ENCODE peak calls at places on chromosomes 2 and 18, in six cellular contexts. One of them, this sample, is unnamed.
A peak's percentile ranks its signal among the peaks of the same experiment; 100 is the strongest.

GRCh38 chr2:168670478-168670877 is 132.0 kb upstream of the NOSTRIN start:
- DNase-seq in cardiac muscle cell: no peak
- DNase-seq in stomach: no peak
- DNase-seq in spleen: no peak
- DNase-seq in ovary: no peak
- DNase-seq in breast epithelium: no peak
- DNase-seq in this sample: no peak

GRCh38 chr2:108447947-108448677 is 894 bp upstream of the GCC2 start:
- DNase-seq in spleen: no peak
- DNase-seq in ovary: no peak
- DNase-seq in breast epithelium: no peak
- DNase-seq in cardiac muscle cell: peak; percentile 59
- DNase-seq in stomach: peak; percentile 28
- DNase-seq in this sample: no peak

GRCh38 chr18:33914399-33914798 is 310.3 kb downstream of the NOL4 start:
- DNase-seq in stomach: no peak
- DNase-seq in ovary: no peak
- DNase-seq in breast epithelium: no peak
- DNase-seq in cardiac muscle cell: no peak
- DNase-seq in spleen: no peak
- DNase-seq in this sample: no peak

GRCh38 chr2:206482123-206482522 is 38.8 kb downstream of the ADAM23 start:
- DNase-seq in stomach: no peak
- DNase-seq in spleen: no peak
- DNase-seq in ovary: no peak
- DNase-seq in breast epithelium: no peak
- DNase-seq in cardiac muscle cell: peak; percentile 8
- DNase-seq in this sample: no peak

GRCh38 chr2:162734866-162735265 is 103.7 kb downstream of the KCNH7 start:
- DNase-seq in stomach: no peak
- DNase-seq in breast epithelium: no peak
- DNase-seq in spleen: no peak
- DNase-seq in cardiac muscle cell: no peak
- DNase-seq in ovary: no peak
- DNase-seq in this sample: no peak

GRCh38 chr2:45992021-45992745 is 305.0 kb upstream of the EPAS1 start:
- DNase-seq in breast epithelium: peak; percentile 77
- DNase-seq in cardiac muscle cell: no peak
- DNase-seq in ovary: no peak
- DNase-seq in stomach: peak; percentile 84
- DNase-seq in spleen: no peak
- DNase-seq in this sample: no peak

GRCh38 chr2:172927381-172928357 is 148.0 kb upstream of the MAP3K20 start:
- DNase-seq in spleen: no peak
- DNase-seq in breast epithelium: no peak
- DNase-seq in ovary: no peak
- DNase-seq in stomach: peak; percentile 64
- DNase-seq in cardiac muscle cell: no peak
- DNase-seq in this sample: no peak

GRCh38 chr18:7856733-7857132 is 289.6 kb downstream of the PTPRM start:
- DNase-seq in ovary: no peak
- DNase-seq in breast epithelium: no peak
- DNase-seq in stomach: no peak
- DNase-seq in spleen: no peak
- DNase-seq in cardiac muscle cell: no peak
- DNase-seq in this sample: no peak

GRCh38 chr18:25737710-25738251 is 352.6 kb downstream of the SS18 start:
- DNase-seq in stomach: no peak
- DNase-seq in spleen: no peak
- DNase-seq in breast epithelium: peak; percentile 65
- DNase-seq in cardiac muscle cell: no peak
- DNase-seq in ovary: no peak
- DNase-seq in this sample: no peak

GRCh38 chr2:98518106-98518505 is 73.4 kb downstream of the INPP4A start:
- DNase-seq in ovary: no peak
- DNase-seq in cardiac muscle cell: no peak
- DNase-seq in breast epithelium: no peak
- DNase-seq in stomach: no peak
- DNase-seq in spleen: peak; percentile 81
- DNase-seq in this sample: no peak

GRCh38 chr18:6866552-6866951 is 137.0 kb downstream of the ARHGAP28 start:
- DNase-seq in ovary: no peak
- DNase-seq in cardiac muscle cell: no peak
- DNase-seq in breast epithelium: no peak
- DNase-seq in stomach: no peak
- DNase-seq in spleen: no peak
- DNase-seq in this sample: no peak

GRCh38 chr2:217756375-217757107 is 246.3 kb downstream of the TNS1 start:
- DNase-seq in stomach: peak; percentile 61
- DNase-seq in breast epithelium: no peak
- DNase-seq in spleen: peak; percentile 88
- DNase-seq in ovary: peak; percentile 85
- DNase-seq in cardiac muscle cell: peak; percentile 87
- DNase-seq in this sample: peak; percentile 48

GRCh38 chr2:100289020-100289419 is 33.3 kb downstream of the LONRF2 start:
- DNase-seq in stomach: no peak
- DNase-seq in spleen: no peak
- DNase-seq in ovary: no peak
- DNase-seq in breast epithelium: no peak
- DNase-seq in cardiac muscle cell: no peak
- DNase-seq in this sample: no peak

GRCh38 chr18:23897293-23897692 is 117.3 kb upstream of the TTC39C start:
- DNase-seq in cardiac muscle cell: no peak
- DNase-seq in breast epithelium: no peak
- DNase-seq in stomach: no peak
- DNase-seq in ovary: no peak
- DNase-seq in spleen: no peak
- DNase-seq in this sample: no peak

DNA sequence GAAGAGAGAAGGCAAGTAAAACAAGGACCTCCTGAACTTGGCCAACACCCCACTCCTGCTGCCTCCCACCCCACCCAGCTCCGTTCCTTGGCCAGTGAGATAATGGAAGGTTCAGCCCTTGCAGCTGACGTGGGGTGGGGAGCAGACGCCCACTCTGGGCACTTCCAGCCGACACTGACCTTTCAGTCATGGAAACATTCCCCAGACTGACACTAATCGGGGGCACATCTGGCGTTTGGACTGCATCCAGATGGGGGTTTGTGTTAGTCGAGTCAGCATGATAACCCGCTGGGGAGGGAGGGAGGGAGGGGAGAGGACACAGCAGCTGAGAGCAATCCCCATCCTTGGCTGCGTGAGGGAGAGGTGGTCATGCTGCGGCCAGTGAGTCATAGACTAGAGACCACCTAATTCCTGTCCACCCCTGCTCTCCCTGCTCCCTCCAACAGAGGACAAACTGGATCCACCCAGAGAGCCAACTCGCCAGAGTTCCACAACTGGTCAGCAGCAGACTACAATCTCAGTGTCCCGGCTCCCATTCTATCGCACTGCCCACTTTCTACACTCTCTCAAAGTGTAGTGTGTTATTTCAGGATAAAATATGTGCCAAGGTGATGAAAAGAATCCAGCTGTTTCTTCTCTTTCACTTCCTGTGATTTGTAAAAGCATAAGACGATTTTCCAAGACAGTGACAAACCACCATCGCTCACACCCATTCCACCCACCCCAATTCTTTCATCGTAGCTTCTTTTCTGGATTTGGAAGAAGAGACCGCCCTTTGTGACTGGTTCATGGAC is 115.4 kb upstream of the PKDCC start:
- DNase-seq in breast epithelium: peak; percentile 30
- DNase-seq in ovary: peak; percentile 94
- DNase-seq in spleen: no peak
- DNase-seq in cardiac muscle cell: peak; percentile 60
- DNase-seq in stomach: peak; percentile 32
- DNase-seq in this sample: no peak
- TF ChIP-seq CTCF in breast epithelium: no peak
- TF ChIP-seq CTCF in ovary: no peak
- TF ChIP-seq CTCF in spleen: no peak
- TF ChIP-seq CTCF in cardiac muscle cell: peak; percentile 38
- TF ChIP-seq CTCF in stomach: no peak
- TF ChIP-seq CTCF in this sample: no peak

GRCh38 chr2:96819876-96820511 is 3.9 kb downstream of the CNNM3 start:
- DNase-seq in cardiac muscle cell: no peak
- DNase-seq in spleen: no peak
- DNase-seq in ovary: no peak
- DNase-seq in stomach: no peak
- DNase-seq in breast epithelium: no peak
- DNase-seq in this sample: no peak
- TF ChIP-seq CTCF in cardiac muscle cell: no peak
- TF ChIP-seq CTCF in spleen: no peak
- TF ChIP-seq CTCF in ovary: no peak
- TF ChIP-seq CTCF in stomach: no peak
- TF ChIP-seq CTCF in breast epithelium: no peak
- TF ChIP-seq CTCF in this sample: no peak

GRCh38 chr2:65351948-65352595 is 80.3 kb downstream of the SPRED2 start:
- DNase-seq in stomach: no peak
- DNase-seq in spleen: no peak
- DNase-seq in ovary: no peak
- DNase-seq in cardiac muscle cell: no peak
- DNase-seq in breast epithelium: no peak
- DNase-seq in this sample: no peak

GRCh38 chr2:65351234-65351947 is 81.0 kb downstream of the SPRED2 start:
- DNase-seq in cardiac muscle cell: peak; percentile 27
- DNase-seq in stomach: no peak
- DNase-seq in spleen: no peak
- DNase-seq in ovary: no peak
- DNase-seq in breast epithelium: no peak
- DNase-seq in this sample: no peak

GRCh38 chr2:65353927-65354326 is 78.5 kb downstream of the SPRED2 start:
- DNase-seq in stomach: no peak
- DNase-seq in breast epithelium: no peak
- DNase-seq in spleen: no peak
- DNase-seq in cardiac muscle cell: no peak
- DNase-seq in ovary: no peak
- DNase-seq in this sample: no peak

GRCh38 chr2:65354773-65355172 is 77.6 kb downstream of the SPRED2 start:
- DNase-seq in cardiac muscle cell: no peak
- DNase-seq in ovary: no peak
- DNase-seq in stomach: no peak
- DNase-seq in spleen: no peak
- DNase-seq in breast epithelium: peak; percentile 51
- DNase-seq in this sample: no peak

DNA sequence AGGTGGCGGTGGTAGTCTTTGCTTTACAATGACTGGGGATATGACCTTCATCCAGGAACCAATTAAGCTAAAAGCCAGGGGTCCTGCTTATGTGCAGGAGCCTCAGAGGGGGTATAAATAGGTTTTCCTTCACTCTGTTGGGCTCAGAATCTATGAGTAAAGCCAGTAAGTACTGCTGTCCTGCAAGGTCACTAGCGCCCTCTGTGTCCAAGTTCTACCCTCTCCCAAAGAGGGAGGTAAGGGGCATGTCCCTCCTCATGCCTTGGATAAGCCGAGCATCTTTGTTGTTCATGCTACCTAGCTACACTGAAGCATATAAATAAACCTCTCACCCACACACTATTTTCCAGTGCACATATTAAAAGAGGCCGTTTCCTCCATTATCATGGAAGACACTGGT is 79.4 kb downstream of the SPRED2 start:
- DNase-seq in cardiac muscle cell: peak; percentile 46
- DNase-seq in stomach: no peak
- DNase-seq in ovary: no peak
- DNase-seq in spleen: no peak
- DNase-seq in breast epithelium: no peak
- DNase-seq in this sample: no peak
- TF ChIP-seq CTCF in cardiac muscle cell: no peak
- TF ChIP-seq CTCF in stomach: no peak
- TF ChIP-seq CTCF in ovary: no peak
- TF ChIP-seq CTCF in spleen: no peak
- TF ChIP-seq CTCF in breast epithelium: no peak
- TF ChIP-seq CTCF in this sample: no peak

DNA sequence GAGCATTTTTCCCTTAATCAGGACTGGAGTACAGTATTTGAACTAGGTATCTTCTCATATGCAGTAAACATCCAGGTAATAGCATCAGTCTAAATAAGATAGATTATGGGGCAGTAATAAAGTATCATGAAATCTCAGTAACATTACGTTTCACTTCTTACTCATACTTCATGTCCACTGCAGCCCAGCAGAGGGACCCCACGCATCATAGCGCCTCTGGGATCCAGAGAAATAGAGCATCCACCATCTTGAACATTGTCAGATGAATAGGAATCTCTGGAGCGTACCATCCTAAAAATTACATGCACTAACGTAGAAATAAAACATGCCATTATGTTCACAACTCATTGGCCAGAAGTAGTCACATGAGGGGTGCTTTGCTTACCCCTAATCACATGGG is 499.0 kb downstream of the CPS1 start:
- DNase-seq in cardiac muscle cell: no peak
- DNase-seq in spleen: no peak
- DNase-seq in ovary: no peak
- DNase-seq in stomach: no peak
- DNase-seq in breast epithelium: no peak
- DNase-seq in this sample: no peak
- TF ChIP-seq CTCF in cardiac muscle cell: peak; percentile 17
- TF ChIP-seq CTCF in spleen: no peak
- TF ChIP-seq CTCF in ovary: no peak
- TF ChIP-seq CTCF in stomach: no peak
- TF ChIP-seq CTCF in breast epithelium: no peak
- TF ChIP-seq CTCF in this sample: no peak

GRCh38 chr2:126750506-126750905 is 94.5 kb downstream of the GYPC start:
- DNase-seq in ovary: no peak
- DNase-seq in cardiac muscle cell: no peak
- DNase-seq in spleen: no peak
- DNase-seq in stomach: no peak
- DNase-seq in breast epithelium: no peak
- DNase-seq in this sample: no peak

GRCh38 chr2:126748929-126749518 is 93.1 kb downstream of the GYPC start:
- DNase-seq in spleen: no peak
- DNase-seq in breast epithelium: no peak
- DNase-seq in stomach: no peak
- DNase-seq in cardiac muscle cell: no peak
- DNase-seq in ovary: no peak
- DNase-seq in this sample: no peak

GRCh38 chr2:126751477-126751876 is 95.5 kb downstream of the GYPC start:
- DNase-seq in spleen: no peak
- DNase-seq in stomach: no peak
- DNase-seq in cardiac muscle cell: no peak
- DNase-seq in breast epithelium: no peak
- DNase-seq in ovary: no peak
- DNase-seq in this sample: no peak

GRCh38 chr2:126748188-126748760 is 92.3 kb downstream of the GYPC start:
- DNase-seq in breast epithelium: no peak
- DNase-seq in ovary: no peak
- DNase-seq in stomach: no peak
- DNase-seq in spleen: no peak
- DNase-seq in cardiac muscle cell: no peak
- DNase-seq in this sample: no peak

DNA sequence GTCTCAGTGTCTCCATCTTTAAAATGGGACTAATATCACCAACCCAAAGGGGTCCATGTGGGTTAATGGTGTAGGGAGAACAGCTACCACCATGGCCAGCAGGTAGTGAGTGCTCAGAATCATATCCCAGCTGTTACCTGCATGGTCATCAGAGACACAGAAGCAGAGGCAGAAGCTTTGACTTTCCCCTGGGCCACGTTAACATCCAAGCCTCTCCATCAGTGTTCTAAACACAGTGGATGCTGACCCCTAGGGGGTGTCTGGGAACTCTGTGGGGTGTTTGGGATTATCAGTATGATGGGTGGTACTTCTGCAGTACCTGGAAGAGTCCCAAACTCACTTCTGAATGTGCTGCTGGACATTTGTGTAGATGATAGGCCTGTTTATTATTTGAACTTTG is 93.6 kb downstream of the GYPC start:
- DNase-seq in breast epithelium: no peak
- DNase-seq in stomach: no peak
- DNase-seq in cardiac muscle cell: peak; percentile 10
- DNase-seq in spleen: no peak
- DNase-seq in ovary: no peak
- DNase-seq in this sample: no peak
- TF ChIP-seq CTCF in breast epithelium: no peak
- TF ChIP-seq CTCF in stomach: no peak
- TF ChIP-seq CTCF in cardiac muscle cell: no peak
- TF ChIP-seq CTCF in spleen: peak; percentile 32
- TF ChIP-seq CTCF in ovary: no peak
- TF ChIP-seq CTCF in this sample: no peak